ENCODE peak calls at places on chromosomes 3 and 15, in five cellular contexts. L is body of pancreas, R is uterus, Z is lower lobe of right lung, H is A549. B is an unnamed sample.

GRCh38 chr15:48966595-48967301 is 3.0 kb upstream of the SHC4 start:
- DNase-seq in R (no peak), L (no peak), H (no peak), Z (no peak), B (no peak)

GRCh38 chr3:117853923-117854322 is 1144.3 kb downstream of the TUSC7 start:
- DNase-seq in R (no peak), H (peak; percentile 81), Z (no peak), L (no peak), B (peak; percentile 18)

GRCh38 chr3:69718832-69719231 is 20.4 kb upstream of the MITF start:
- DNase-seq in Z (no peak), R (no peak), L (no peak), H (no peak), B (no peak)

GRCh38 chr3:187706966-187707365 is 4.6 kb upstream of the RTP2 start:
- DNase-seq in L (no peak), R (no peak), H (no peak), Z (peak; percentile 73), B (no peak)

GRCh38 chr3:181885868-181886630 is 174.3 kb downstream of the SOX2 start:
- DNase-seq in L (no peak), Z (no peak), R (no peak), H (no peak), B (no peak)

GRCh38 chr15:45449387-45449786 is 71.0 kb upstream of the GATM start:
- DNase-seq in Z (no peak), R (no peak), H (no peak), L (no peak), B (no peak)

GRCh38 chr15:92801774-92802464 is 98.2 kb upstream of the CHD2 start:
- DNase-seq in Z (peak; percentile 76), R (no peak), H (no peak), L (peak; percentile 33), B (no peak)

GRCh38 chr15:80934761-80935221 is 54.8 kb downstream of the MESD start:
- DNase-seq in H (no peak), R (no peak), L (no peak), Z (no peak), B (peak; percentile 47)

GRCh38 chr3:11593318-11594034 is 50.2 kb downstream of the VGLL4 start:
- DNase-seq in H (no peak), L (no peak), R (no peak), Z (no peak), B (no peak)

GRCh38 chr3:16927485-16927884 is 42.7 kb downstream of the PLCL2 start:
- DNase-seq in L (no peak), R (no peak), Z (no peak), H (no peak), B (no peak)

GRCh38 chr3:101049532-101049931 is 56.3 kb upstream of the ABI3BP start:
- DNase-seq in Z (no peak), R (no peak), L (no peak), H (no peak), B (no peak)

GRCh38 chr3:56630966-56631365 is 52.1 kb downstream of the TASOR start:
- DNase-seq in Z (no peak), R (no peak), H (no peak), L (no peak), B (no peak)

GRCh38 chr15:88635343-88635742 is 3.5 kb upstream of the ISG20 start:
- DNase-seq in L (no peak), H (no peak), R (no peak), Z (no peak), B (no peak)

GRCh38 chr15:101043911-101044624 is 124.9 kb downstream of the LRRK1 start:
- DNase-seq in Z (peak; percentile 8), L (peak; percentile 2), R (peak; percentile 12), H (no peak), B (no peak)

GRCh38 chr3:13141991-13142412 is 68.8 kb upstream of the IQSEC1 start:
- DNase-seq in L (no peak), R (no peak), H (no peak), Z (peak; percentile 37), B (peak; percentile 78)

DNA sequence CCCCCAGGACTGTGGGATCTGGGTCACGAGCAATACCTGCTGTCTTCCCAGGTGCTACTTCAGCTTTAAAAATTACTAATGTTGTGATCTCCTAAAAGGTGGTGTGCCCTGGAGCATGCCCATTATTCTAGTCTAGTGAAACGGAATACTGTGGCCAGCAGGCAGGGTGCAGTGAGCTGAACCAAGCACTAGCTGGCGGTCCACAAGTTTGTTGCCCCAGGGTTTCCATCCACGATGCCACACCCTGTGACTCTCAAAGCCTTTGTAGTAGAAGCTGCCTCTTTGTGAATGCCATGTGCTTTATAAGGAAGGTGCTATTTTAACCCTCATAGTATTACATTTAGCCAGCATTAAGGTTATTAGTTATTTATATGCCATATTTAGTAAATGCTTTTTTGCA is 49.1 kb downstream of the PXYLP1 start:
- DNase-seq in H (no peak), Z (no peak), L (no peak), R (no peak), B (no peak)
- TF ChIP-seq CTCF in H (no peak), Z (no peak), L (no peak), R (no peak), B (no peak)

GRCh38 chr15:99731336-99732267 is 1.6 kb downstream of the LYSMD4 start:
- DNase-seq in L (no peak), R (no peak), H (no peak), Z (no peak), B (no peak)
- H3K4me3 ChIP-seq in L (no peak overlapping the region), R (peak overlapping the region; percentile 98), H (no peak overlapping the region), Z (peak overlapping the region; percentile 72), B (peak overlapping the region; percentile 73)

DNA sequence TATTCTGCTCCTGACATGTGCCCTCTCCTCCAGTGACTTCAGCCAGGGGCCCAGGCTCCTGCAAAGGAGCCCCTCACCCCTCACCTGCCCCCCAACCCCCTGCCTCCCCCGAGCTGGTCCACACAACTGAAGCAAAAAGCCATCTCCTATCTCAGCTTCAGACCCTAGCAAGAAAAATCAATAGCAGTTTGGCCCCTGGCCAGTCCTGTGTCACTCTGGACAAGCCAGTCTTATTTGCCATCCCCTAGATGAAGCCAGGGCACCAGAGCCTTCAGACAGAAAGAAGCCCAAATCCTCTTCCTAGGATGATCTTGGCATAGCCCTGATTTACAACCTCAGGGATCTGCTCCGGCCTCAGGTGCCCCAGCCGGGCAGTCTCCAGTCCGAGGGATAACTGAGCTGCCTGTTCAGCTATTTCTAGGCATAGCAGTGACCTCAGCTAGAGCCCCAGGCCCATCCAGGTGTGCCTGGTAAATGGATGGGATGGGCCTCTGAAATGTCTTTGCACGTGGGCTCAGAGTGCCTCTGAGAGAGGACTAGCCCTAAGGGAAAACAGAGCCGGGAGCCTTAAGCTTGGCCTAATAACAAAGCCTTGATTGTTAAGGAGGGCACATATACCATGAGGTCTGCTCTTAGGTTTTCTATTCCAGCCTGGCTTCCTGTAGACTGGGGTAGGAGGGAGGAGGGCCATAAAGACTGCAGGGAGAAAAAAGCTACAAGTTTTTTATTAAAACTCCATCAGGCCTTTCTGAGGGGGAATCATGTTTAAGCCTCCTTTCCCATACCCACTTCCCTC is 242.0 kb downstream of the SHQ1 start:
- DNase-seq in R (no peak), H (no peak), Z (no peak), L (peak; percentile 66), B (no peak)
- H3K4me1 ChIP-seq in R (no peaks in the 10 kb centered on the region), H (no peaks in the 10 kb centered on the region), Z (no peaks in the 10 kb centered on the region), L (peaks cover 5% of the 10 kb centered on the region), B (no peaks in the 10 kb centered on the region)

GRCh38 chr3:119145500-119146167 is at the start of gene TEX55:
- DNase-seq in R (no peak), H (peak; percentile 54), L (no peak), Z (no peak), B (peak; percentile 76)
- TF ChIP-seq CTCF in R (no peak), H (peak; percentile 63), L (peak; percentile 72), Z (peak; percentile 51), B (peak; percentile 61)

DNA sequence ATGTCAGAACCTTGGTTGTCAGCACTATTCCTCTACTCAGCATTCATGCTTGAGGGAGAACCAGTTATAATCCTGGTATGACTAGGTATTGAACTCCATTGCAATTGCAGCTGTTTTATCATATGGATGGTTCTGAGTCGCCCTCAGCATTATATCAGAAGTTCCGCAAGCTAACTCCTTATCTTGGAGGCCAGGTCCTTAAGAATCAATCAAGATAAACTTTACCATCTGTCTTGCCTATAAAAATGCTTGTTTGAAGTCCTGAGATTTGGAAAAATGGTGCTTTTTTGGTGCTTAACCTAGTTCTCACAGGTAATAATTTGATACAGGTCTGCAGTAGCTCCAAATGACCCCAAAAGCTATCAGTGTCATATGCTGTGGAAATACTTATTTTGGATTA is 16.3 kb upstream of the PLSCR1 start:
- DNase-seq in H (no peak), R (no peak), Z (no peak), L (no peak), B (no peak)
- H3K4me3 ChIP-seq in H (no peak overlapping the region), R (no peak overlapping the region), Z (no peak overlapping the region), L (no peak overlapping the region), B (no peak overlapping the region)

GRCh38 chr3:55162031-55162784 is 234.3 kb upstream of the LRTM1 start:
- DNase-seq in R (no peak), H (no peak), L (no peak), Z (no peak), B (no peak)
- H3K4me1 ChIP-seq in R (no peaks in the 10 kb centered on the region), H (no peaks in the 10 kb centered on the region), L (no peaks in the 10 kb centered on the region), Z (no peaks in the 10 kb centered on the region), B (peaks cover 12% of the 10 kb centered on the region)

GRCh38 chr3:4978259-4978965 is 825 bp upstream of the BHLHE40 start:
- DNase-seq in H (peak; percentile 94), L (peak; percentile 98), R (peak; percentile 98), Z (peak; percentile 99), B (peak; percentile 97)

GRCh38 chr3:4978966-4979400 is 254 bp upstream of the BHLHE40 start:
- DNase-seq in L (peak; percentile 96), H (peak; percentile 89), R (peak; percentile 94), Z (peak; percentile 98), B (peak; percentile 97)

GRCh38 chr3:4977889-4978258 is 1.4 kb upstream of the BHLHE40 start:
- DNase-seq in L (no peak), Z (no peak), R (no peak), H (no peak), B (no peak)

GRCh38 chr3:4976109-4976508 is 3.1 kb upstream of the BHLHE40 start:
- DNase-seq in H (peak; percentile 78), L (peak; percentile 82), R (no peak), Z (peak; percentile 79), B (peak; percentile 72)

DNA sequence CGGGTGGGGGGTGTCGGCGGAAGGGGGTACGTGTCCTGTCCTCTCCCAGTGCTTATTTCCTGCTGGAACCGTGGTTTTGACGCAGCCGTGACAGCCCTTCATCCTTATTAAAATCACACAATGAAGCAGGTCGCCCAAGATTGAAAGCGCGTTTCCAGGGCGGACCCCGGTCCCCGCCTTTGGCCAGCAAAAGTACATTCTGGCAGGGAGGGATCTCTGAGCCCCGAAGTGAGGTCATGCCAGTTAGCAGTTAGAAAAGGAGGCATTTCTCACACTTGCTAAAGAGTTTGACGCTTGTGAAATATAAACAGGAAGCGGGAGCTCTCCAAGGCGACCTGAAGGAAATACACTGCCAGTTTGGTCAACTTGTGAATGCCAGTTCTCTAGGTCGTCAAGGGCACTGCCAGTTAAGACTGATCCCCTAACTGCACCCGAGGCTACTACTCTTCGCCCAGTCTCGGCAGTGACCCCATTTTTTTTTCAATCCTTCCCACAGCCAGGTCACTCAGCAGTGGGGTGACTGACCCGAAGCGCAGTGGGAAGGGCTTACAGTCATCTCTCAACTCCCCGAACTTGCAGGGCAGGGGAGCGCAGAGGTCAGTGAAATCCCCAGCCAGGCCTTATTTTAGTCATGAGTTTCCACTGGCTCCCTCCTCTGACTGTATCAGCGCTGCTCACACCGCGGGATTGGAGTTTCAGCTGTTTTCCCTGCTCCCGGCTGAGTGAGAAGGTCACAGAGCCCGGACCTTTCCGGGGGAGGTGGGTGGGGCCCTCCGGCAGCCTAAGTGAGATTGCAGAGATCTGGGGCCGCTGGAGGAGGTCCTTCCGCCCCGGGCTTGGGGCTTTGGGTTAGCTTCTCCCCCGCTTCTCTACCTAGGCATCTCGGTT is 2.0 kb upstream of the BHLHE40 start:
- DNase-seq in H (peak; percentile 62), L (peak; percentile 82), Z (peak; percentile 87), R (peak; percentile 86), B (peak; percentile 90)
- TF ChIP-seq CTCF in H (no peak), L (no peak), Z (no peak), R (no peak), B (peak; percentile 33)

B was measured in hepatocyte.